ENCODE peak calls at places on chromosomes 13 and 19, in four cellular contexts. One of them, this sample, is unnamed.

GRCh38 chr13:51959773-51960172 is 51.5 kb downstream of the ATP7B start:
- DNase-seq in K562: peak; percentile 33
- DNase-seq in HepG2: no peak
- DNase-seq in GM12878: no peak
- DNase-seq in this sample: no peak

GRCh38 chr19:47713046-47714021 is at the start of gene EHD2:
- DNase-seq in K562: peak; percentile 97
- DNase-seq in HepG2: no peak
- DNase-seq in GM12878: no peak
- DNase-seq in this sample: peak; percentile 72

GRCh38 chr13:43298799-43299198 is 275.4 kb downstream of the DNAJC15 start:
- DNase-seq in K562: no peak
- DNase-seq in HepG2: no peak
- DNase-seq in GM12878: no peak
- DNase-seq in this sample: no peak

GRCh38 chr13:73331556-73331955 is 272.8 kb downstream of the KLF5 start:
- DNase-seq in K562: no peak
- DNase-seq in HepG2: no peak
- DNase-seq in GM12878: no peak
- DNase-seq in this sample: no peak

GRCh38 chr19:17052439-17052838 is 22.8 kb downstream of the HAUS8 start:
- DNase-seq in K562: no peak
- DNase-seq in HepG2: no peak
- DNase-seq in GM12878: no peak
- DNase-seq in this sample: peak; percentile 68

GRCh38 chr19:4197625-4198466 is 15.4 kb downstream of the ANKRD24 start:
- DNase-seq in K562: peak; percentile 85
- DNase-seq in HepG2: no peak
- DNase-seq in GM12878: no peak
- DNase-seq in this sample: peak; percentile 77

GRCh38 chr19:46648961-46649960 is 11.7 kb downstream of the DACT3 start:
- DNase-seq in K562: no peak
- DNase-seq in HepG2: no peak
- DNase-seq in GM12878: no peak
- DNase-seq in this sample: no peak

GRCh38 chr13:24161980-24162517 is 1.5 kb downstream of the SPATA13 start:
- DNase-seq in K562: no peak
- DNase-seq in HepG2: no peak
- DNase-seq in GM12878: no peak
- DNase-seq in this sample: no peak

GRCh38 chr13:33817513-33817842 is 471 bp upstream of the RFC3 start:
- DNase-seq in K562: no peak
- DNase-seq in HepG2: no peak
- DNase-seq in GM12878: no peak
- DNase-seq in this sample: no peak

GRCh38 chr13:44667950-44668349 is 91.8 kb upstream of the TSC22D1 start:
- DNase-seq in K562: no peak
- DNase-seq in HepG2: no peak
- DNase-seq in GM12878: no peak
- DNase-seq in this sample: no peak

GRCh38 chr13:107234315-107234714 is 666.4 kb upstream of the ARGLU1 start:
- DNase-seq in K562: no peak
- DNase-seq in HepG2: no peak
- DNase-seq in GM12878: no peak
- DNase-seq in this sample: no peak

GRCh38 chr19:12628040-12629022 is 17.6 kb downstream of the ZNF791 start:
- DNase-seq in K562: no peak
- DNase-seq in HepG2: no peak
- DNase-seq in GM12878: no peak
- DNase-seq in this sample: no peak

GRCh38 chr13:111947026-111947810 is 119.7 kb upstream of the SOX1 start:
- DNase-seq in K562: no peak
- DNase-seq in HepG2: no peak
- DNase-seq in GM12878: no peak
- DNase-seq in this sample: no peak

GRCh38 chr19:10317857-10318462 is 2.1 kb upstream of the FDX2 start:
- DNase-seq in K562: no peak
- DNase-seq in HepG2: no peak
- DNase-seq in GM12878: no peak
- DNase-seq in this sample: no peak

GRCh38 chr19:10316229-10317044 is 622 bp upstream of the FDX2 start:
- DNase-seq in K562: no peak
- DNase-seq in HepG2: no peak
- DNase-seq in GM12878: no peak
- DNase-seq in this sample: no peak

GRCh38 chr19:10315335-10316214 is at the start of gene FDX2:
- DNase-seq in K562: peak; percentile 89
- DNase-seq in HepG2: peak; percentile 83
- DNase-seq in GM12878: peak; percentile 51
- DNase-seq in this sample: peak; percentile 92

GRCh38 chr19:10318807-10319426 is 3.1 kb upstream of the FDX2 start:
- DNase-seq in K562: no peak
- DNase-seq in HepG2: no peak
- DNase-seq in GM12878: no peak
- DNase-seq in this sample: no peak

DNA sequence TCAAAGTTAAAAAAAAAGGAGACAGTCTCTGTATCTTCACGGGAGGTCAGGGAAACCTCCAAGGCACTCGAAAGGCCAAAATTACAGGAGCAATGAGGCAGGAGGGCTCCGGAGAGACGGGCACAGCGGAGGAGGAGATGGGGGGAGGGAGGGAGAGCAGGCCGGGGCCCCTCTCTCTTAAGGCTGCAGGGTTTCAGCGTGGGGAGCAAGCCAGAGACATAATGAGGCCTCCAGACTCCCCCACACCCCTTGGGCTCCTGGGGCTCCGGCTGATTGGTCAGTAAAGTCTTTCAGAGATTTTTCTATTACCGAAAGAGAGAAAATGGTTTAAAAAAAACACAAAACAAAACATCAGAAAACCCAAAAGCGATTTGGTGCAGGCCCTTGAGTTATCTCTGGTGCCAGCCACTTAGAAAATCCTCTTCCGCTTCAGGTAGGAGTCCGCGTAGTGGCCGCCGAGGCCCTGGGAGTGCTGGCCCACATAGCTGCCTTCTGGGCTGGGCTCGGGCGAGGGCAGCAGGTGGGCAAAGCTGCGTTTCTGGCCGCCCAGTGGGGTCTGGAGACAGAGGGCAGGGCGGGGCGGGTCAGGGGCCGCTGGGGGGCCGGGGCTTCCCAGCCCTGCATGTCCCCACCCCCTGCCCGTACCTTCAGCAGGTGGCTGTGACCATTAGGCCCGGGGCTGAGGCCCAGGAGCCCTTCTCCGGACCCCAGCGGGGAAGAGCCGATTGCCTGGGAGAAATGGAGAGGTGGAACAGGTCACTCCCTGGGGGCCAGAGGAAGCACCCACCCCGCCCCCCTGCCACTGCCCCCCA is 1.4 kb upstream of the FDX2 start:
- DNase-seq in K562: no peak
- DNase-seq in HepG2: no peak
- DNase-seq in GM12878: no peak
- DNase-seq in this sample: no peak
- TF ChIP-seq NR2C2 in K562: no peak
- TF ChIP-seq NR2C2 in HepG2: no peak
- TF ChIP-seq NR2C2 in GM12878: no peak
- TF ChIP-seq NR2C2 in this sample: no peak

GRCh38 chr19:8305798-8306197 is 2.4 kb downstream of the CD320 start:
- DNase-seq in K562: no peak
- DNase-seq in HepG2: no peak
- DNase-seq in GM12878: no peak
- DNase-seq in this sample: peak; percentile 5

GRCh38 chr19:8306235-8307054 is 1.7 kb downstream of the CD320 start:
- DNase-seq in K562: peak; percentile 43
- DNase-seq in HepG2: no peak
- DNase-seq in GM12878: no peak
- DNase-seq in this sample: peak; percentile 10

GRCh38 chr19:8308891-8309291 is 733 bp upstream of the CD320 start:
- DNase-seq in K562: no peak
- DNase-seq in HepG2: no peak
- DNase-seq in GM12878: no peak
- DNase-seq in this sample: peak; percentile 5

GRCh38 chr19:8307965-8308866 is at the start of gene CD320:
- DNase-seq in K562: peak; percentile 91
- DNase-seq in HepG2: peak; percentile 86
- DNase-seq in GM12878: peak; percentile 63
- DNase-seq in this sample: peak; percentile 87

DNA sequence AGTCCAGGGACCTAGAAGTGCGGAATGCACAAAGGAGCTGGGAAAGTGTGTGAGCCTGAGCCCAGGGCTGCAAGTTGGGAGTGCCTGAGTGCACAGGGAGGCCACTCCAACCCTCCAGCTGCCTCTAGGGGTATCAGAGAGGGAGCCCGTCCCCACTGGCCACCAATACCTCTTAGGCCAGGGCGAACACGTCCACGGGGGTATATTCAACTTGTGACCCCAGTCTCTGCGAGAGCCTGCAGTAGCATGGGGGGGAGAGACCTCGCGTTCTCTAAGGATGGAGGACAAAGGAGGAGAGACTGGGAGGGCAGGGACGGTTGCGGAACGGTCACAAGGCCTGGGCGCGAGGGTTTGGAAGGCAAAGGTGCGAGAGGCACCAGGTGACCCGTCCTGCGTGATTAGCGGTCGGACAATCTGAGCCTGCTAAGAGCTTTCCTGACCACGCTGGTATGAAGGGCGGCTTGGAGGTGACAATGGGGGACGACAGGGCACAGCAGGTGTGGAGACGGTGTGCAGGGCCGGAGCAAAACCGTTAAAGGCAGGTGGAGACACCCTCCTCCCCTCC is 676 bp downstream of the CD320 start:
- DNase-seq in K562: peak; percentile 34
- DNase-seq in HepG2: peak; percentile 23
- DNase-seq in GM12878: no peak
- DNase-seq in this sample: peak; percentile 21
- TF ChIP-seq ATF2 in K562: no peak
- TF ChIP-seq ATF2 in HepG2: no peak
- TF ChIP-seq ATF2 in GM12878: no peak
- TF ChIP-seq ATF2 in this sample: no peak

DNA sequence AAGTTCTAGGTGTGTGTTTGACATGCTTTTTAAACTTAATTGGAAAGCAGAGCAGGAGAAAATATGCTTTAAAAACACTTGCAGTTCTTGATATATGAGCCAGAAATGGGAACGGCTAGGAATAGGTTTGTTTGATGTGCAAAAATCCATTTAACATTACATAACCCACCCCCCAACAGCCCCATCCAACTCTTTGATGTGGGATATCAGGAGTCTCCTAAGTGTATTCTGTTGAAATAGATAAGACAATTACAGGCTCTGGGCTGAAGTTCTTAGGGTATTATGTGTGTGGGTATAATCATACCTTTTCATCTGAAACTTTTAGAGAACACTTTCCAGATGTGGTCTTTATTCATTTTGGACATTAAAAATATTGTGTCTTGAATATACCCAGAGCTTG is 240.4 kb upstream of the CSNK1A1L start:
- DNase-seq in K562: no peak
- DNase-seq in HepG2: no peak
- DNase-seq in GM12878: no peak
- DNase-seq in this sample: no peak
- TF ChIP-seq ESRRA in K562: no peak
- TF ChIP-seq ESRRA in HepG2: no peak
- TF ChIP-seq ESRRA in GM12878: no peak
- TF ChIP-seq ESRRA in this sample: no peak

GRCh38 chr13:27913116-27913515 is 6.7 kb upstream of the PDX1 start:
- DNase-seq in K562: no peak
- DNase-seq in HepG2: no peak
- DNase-seq in GM12878: no peak
- DNase-seq in this sample: no peak

GRCh38 chr13:27917121-27917947 is 2.5 kb upstream of the PDX1 start:
- DNase-seq in K562: no peak
- DNase-seq in HepG2: no peak
- DNase-seq in GM12878: no peak
- DNase-seq in this sample: peak; percentile 45

GRCh38 chr13:27918041-27918917 is 1.5 kb upstream of the PDX1 start:
- DNase-seq in K562: no peak
- DNase-seq in HepG2: no peak
- DNase-seq in GM12878: no peak
- DNase-seq in this sample: peak; percentile 23

GRCh38 chr13:27918918-27919255 is 913 bp upstream of the PDX1 start:
- DNase-seq in K562: no peak
- DNase-seq in HepG2: no peak
- DNase-seq in GM12878: no peak
- DNase-seq in this sample: peak; percentile 15

DNA sequence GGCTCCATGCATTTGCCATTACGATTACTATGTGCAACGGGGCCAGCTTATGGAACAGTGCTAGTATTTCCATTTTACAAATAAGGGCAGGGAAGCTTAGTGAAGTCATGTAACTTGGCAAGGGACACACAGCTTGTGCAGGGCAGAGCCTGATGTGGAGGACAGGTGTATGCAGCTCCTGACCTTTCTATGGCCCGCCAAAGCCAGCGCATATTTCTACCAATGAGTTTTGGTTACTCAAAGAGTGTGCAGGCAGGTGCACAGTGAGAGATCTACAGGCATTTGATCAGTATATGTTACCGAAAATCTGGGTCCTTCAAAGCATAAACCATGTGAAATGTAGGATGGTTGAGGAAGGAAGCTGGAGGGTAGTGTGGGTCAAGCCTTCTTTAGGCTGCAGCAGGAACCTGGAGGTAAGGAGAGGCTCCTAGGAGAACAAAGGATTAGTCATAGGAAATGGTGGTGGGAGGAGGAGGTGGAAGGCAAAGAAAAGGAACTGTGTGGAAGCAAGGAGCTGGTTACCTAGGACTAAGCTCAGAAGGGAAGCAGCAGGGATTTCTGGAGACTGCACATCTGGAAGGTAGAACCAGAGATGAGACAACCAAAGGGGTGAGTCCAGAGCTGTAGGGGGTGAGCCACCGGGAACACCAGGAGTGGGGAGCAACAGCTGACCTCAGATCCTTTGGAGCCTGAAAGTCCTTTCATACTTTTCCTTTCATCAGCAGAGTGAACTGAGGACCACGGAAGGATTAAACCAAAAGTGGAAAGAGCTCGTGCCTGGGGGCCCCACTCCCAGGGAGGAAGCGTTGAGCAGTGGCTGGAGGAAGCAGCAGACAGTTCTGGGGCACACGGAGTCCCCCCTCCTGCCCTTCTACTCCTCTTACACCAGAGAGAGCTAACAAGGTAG is 4.2 kb upstream of the PDX1 start:
- DNase-seq in K562: no peak
- DNase-seq in HepG2: no peak
- DNase-seq in GM12878: no peak
- DNase-seq in this sample: no peak
- TF ChIP-seq NR2C2 in K562: no peak
- TF ChIP-seq NR2C2 in HepG2: no peak
- TF ChIP-seq NR2C2 in GM12878: no peak
- TF ChIP-seq NR2C2 in this sample: no peak

GRCh38 chr19:33394723-33395560 is 21.4 kb downstream of the CEBPG start:
- DNase-seq in K562: no peak
- DNase-seq in HepG2: no peak
- DNase-seq in GM12878: no peak
- DNase-seq in this sample: no peak
- TF ChIP-seq ATF2 in K562: no peak
- TF ChIP-seq ATF2 in HepG2: no peak
- TF ChIP-seq ATF2 in GM12878: no peak
- TF ChIP-seq ATF2 in this sample: no peak

This sample was measured in WTC11.